ENCODE peak calls at places on chromosomes 13 and 19, in nine cellular contexts. One of them, this sample, is unnamed.

GRCh38 chr19:50036905-50037304 is 11.1 kb downstream of the ZNF473 start:
- DNase-seq in caudate nucleus: no peak
- DNase-seq in thyroid gland: no peak
- DNase-seq in RCC 7860: no peak
- DNase-seq in GOT3: no peak
- DNase-seq in skeletal muscle cell: no peak
- DNase-seq in M059J: no peak
- DNase-seq in fibroblast of mammary gland: no peak
- DNase-seq in dorsolateral prefrontal cortex: no peak
- DNase-seq in this sample: no peak

GRCh38 chr13:30422056-30422914 is at the start of gene UBE2L5:
- DNase-seq in M059J: peak
- DNase-seq in thyroid gland: peak
- DNase-seq in GOT3: no peak
- DNase-seq in dorsolateral prefrontal cortex: peak
- DNase-seq in skeletal muscle cell: no peak
- DNase-seq in fibroblast of mammary gland: peak
- DNase-seq in caudate nucleus: peak
- DNase-seq in RCC 7860: peak
- DNase-seq in this sample: peak

GRCh38 chr19:55082023-55082851 is 6.6 kb downstream of the EPS8L1 start:
- DNase-seq in fibroblast of mammary gland: peak
- DNase-seq in dorsolateral prefrontal cortex: no peak
- DNase-seq in M059J: no peak
- DNase-seq in caudate nucleus: no peak
- DNase-seq in skeletal muscle cell: no peak
- DNase-seq in RCC 7860: no peak
- DNase-seq in GOT3: no peak
- DNase-seq in thyroid gland: no peak
- DNase-seq in this sample: no peak

GRCh38 chr13:111202745-111203144 is 87.6 kb downstream of the ARHGEF7 start:
- DNase-seq in M059J: peak
- DNase-seq in RCC 7860: no peak
- DNase-seq in fibroblast of mammary gland: peak
- DNase-seq in skeletal muscle cell: peak
- DNase-seq in thyroid gland: no peak
- DNase-seq in GOT3: no peak
- DNase-seq in dorsolateral prefrontal cortex: peak
- DNase-seq in caudate nucleus: no peak
- DNase-seq in this sample: no peak

GRCh38 chr19:16001481-16002312 is 52.9 kb downstream of the OR10H4 start:
- DNase-seq in dorsolateral prefrontal cortex: no peak
- DNase-seq in RCC 7860: no peak
- DNase-seq in M059J: peak
- DNase-seq in caudate nucleus: no peak
- DNase-seq in thyroid gland: no peak
- DNase-seq in GOT3: no peak
- DNase-seq in fibroblast of mammary gland: peak
- DNase-seq in skeletal muscle cell: peak
- DNase-seq in this sample: no peak

GRCh38 chr13:110913322-110913721 is 1.5 kb downstream of the ANKRD10 start:
- DNase-seq in GOT3: no peak
- DNase-seq in RCC 7860: no peak
- DNase-seq in M059J: peak
- DNase-seq in skeletal muscle cell: no peak
- DNase-seq in fibroblast of mammary gland: peak
- DNase-seq in dorsolateral prefrontal cortex: no peak
- DNase-seq in caudate nucleus: no peak
- DNase-seq in thyroid gland: no peak
- DNase-seq in this sample: no peak

GRCh38 chr19:45476349-45476717 is 8.5 kb downstream of the FOSB start:
- DNase-seq in fibroblast of mammary gland: no peak
- DNase-seq in caudate nucleus: no peak
- DNase-seq in dorsolateral prefrontal cortex: no peak
- DNase-seq in skeletal muscle cell: no peak
- DNase-seq in GOT3: no peak
- DNase-seq in thyroid gland: no peak
- DNase-seq in RCC 7860: no peak
- DNase-seq in M059J: peak
- DNase-seq in this sample: no peak

GRCh38 chr19:57964761-57965160 is 9.6 kb downstream of the C19orf18 start:
- DNase-seq in fibroblast of mammary gland: no peak
- DNase-seq in dorsolateral prefrontal cortex: no peak
- DNase-seq in thyroid gland: no peak
- DNase-seq in GOT3: no peak
- DNase-seq in skeletal muscle cell: no peak
- DNase-seq in caudate nucleus: no peak
- DNase-seq in RCC 7860: no peak
- DNase-seq in M059J: no peak
- DNase-seq in this sample: no peak

GRCh38 chr19:45395524-45396388 is 9.1 kb downstream of the PPP1R13L start:
- DNase-seq in caudate nucleus: no peak
- DNase-seq in RCC 7860: no peak
- DNase-seq in GOT3: no peak
- DNase-seq in M059J: no peak
- DNase-seq in thyroid gland: no peak
- DNase-seq in dorsolateral prefrontal cortex: no peak
- DNase-seq in skeletal muscle cell: no peak
- DNase-seq in fibroblast of mammary gland: no peak
- DNase-seq in this sample: no peak

GRCh38 chr19:13986348-13986904 is 19.7 kb downstream of the RFX1 start:
- DNase-seq in thyroid gland: peak
- DNase-seq in GOT3: no peak
- DNase-seq in skeletal muscle cell: no peak
- DNase-seq in RCC 7860: no peak
- DNase-seq in dorsolateral prefrontal cortex: peak
- DNase-seq in M059J: no peak
- DNase-seq in caudate nucleus: no peak
- DNase-seq in fibroblast of mammary gland: peak
- DNase-seq in this sample: peak

GRCh38 chr13:91426913-91427312 is 28.5 kb downstream of the GPC5 start:
- DNase-seq in thyroid gland: no peak
- DNase-seq in GOT3: no peak
- DNase-seq in fibroblast of mammary gland: no peak
- DNase-seq in caudate nucleus: no peak
- DNase-seq in dorsolateral prefrontal cortex: no peak
- DNase-seq in skeletal muscle cell: no peak
- DNase-seq in RCC 7860: no peak
- DNase-seq in M059J: no peak
- DNase-seq in this sample: no peak

GRCh38 chr19:12574036-12574435 is 22.8 kb upstream of the ZNF564 start:
- DNase-seq in RCC 7860: no peak
- DNase-seq in caudate nucleus: no peak
- DNase-seq in fibroblast of mammary gland: no peak
- DNase-seq in skeletal muscle cell: no peak
- DNase-seq in dorsolateral prefrontal cortex: no peak
- DNase-seq in thyroid gland: no peak
- DNase-seq in GOT3: no peak
- DNase-seq in M059J: no peak
- DNase-seq in this sample: no peak

GRCh38 chr13:29411493-29411892 is 184.0 kb downstream of the SLC7A1 start:
- DNase-seq in dorsolateral prefrontal cortex: no peak
- DNase-seq in GOT3: no peak
- DNase-seq in RCC 7860: no peak
- DNase-seq in thyroid gland: no peak
- DNase-seq in M059J: peak
- DNase-seq in skeletal muscle cell: no peak
- DNase-seq in caudate nucleus: no peak
- DNase-seq in fibroblast of mammary gland: peak
- DNase-seq in this sample: no peak

GRCh38 chr13:52983836-52984235 is 44.8 kb upstream of the OLFM4 start:
- DNase-seq in dorsolateral prefrontal cortex: no peak
- DNase-seq in thyroid gland: no peak
- DNase-seq in M059J: no peak
- DNase-seq in fibroblast of mammary gland: no peak
- DNase-seq in RCC 7860: no peak
- DNase-seq in skeletal muscle cell: no peak
- DNase-seq in caudate nucleus: no peak
- DNase-seq in GOT3: no peak
- DNase-seq in this sample: no peak

GRCh38 chr13:107865643-107866006 is 349.7 kb downstream of the LIG4 start:
- DNase-seq in dorsolateral prefrontal cortex: no peak
- DNase-seq in RCC 7860: no peak
- DNase-seq in fibroblast of mammary gland: no peak
- DNase-seq in GOT3: no peak
- DNase-seq in caudate nucleus: no peak
- DNase-seq in thyroid gland: no peak
- DNase-seq in skeletal muscle cell: no peak
- DNase-seq in M059J: no peak
- DNase-seq in this sample: no peak

GRCh38 chr13:55069746-55070145 is 2041.1 kb downstream of the OLFM4 start:
- DNase-seq in M059J: no peak
- DNase-seq in fibroblast of mammary gland: no peak
- DNase-seq in thyroid gland: no peak
- DNase-seq in caudate nucleus: no peak
- DNase-seq in GOT3: no peak
- DNase-seq in dorsolateral prefrontal cortex: no peak
- DNase-seq in RCC 7860: no peak
- DNase-seq in skeletal muscle cell: no peak
- DNase-seq in this sample: no peak

GRCh38 chr13:50127726-50128291 is 112.6 kb downstream of the KCNRG start:
- DNase-seq in thyroid gland: peak
- DNase-seq in fibroblast of mammary gland: no peak
- DNase-seq in dorsolateral prefrontal cortex: no peak
- DNase-seq in RCC 7860: no peak
- DNase-seq in M059J: no peak
- DNase-seq in GOT3: no peak
- DNase-seq in skeletal muscle cell: no peak
- DNase-seq in caudate nucleus: no peak
- DNase-seq in this sample: no peak

GRCh38 chr13:33285420-33286124 is at the start of gene STARD13:
- DNase-seq in caudate nucleus: peak
- DNase-seq in fibroblast of mammary gland: peak
- DNase-seq in skeletal muscle cell: peak
- DNase-seq in M059J: peak
- DNase-seq in GOT3: peak
- DNase-seq in RCC 7860: peak
- DNase-seq in dorsolateral prefrontal cortex: peak
- DNase-seq in thyroid gland: peak
- DNase-seq in this sample: peak

GRCh38 chr13:96032717-96033116 is 20.5 kb downstream of the UGGT2 start:
- DNase-seq in RCC 7860: no peak
- DNase-seq in thyroid gland: no peak
- DNase-seq in GOT3: no peak
- DNase-seq in skeletal muscle cell: no peak
- DNase-seq in M059J: no peak
- DNase-seq in dorsolateral prefrontal cortex: no peak
- DNase-seq in caudate nucleus: no peak
- DNase-seq in fibroblast of mammary gland: no peak
- DNase-seq in this sample: no peak

GRCh38 chr19:47819841-47820244 is 1.9 kb upstream of the CRX start:
- DNase-seq in fibroblast of mammary gland: no peak
- DNase-seq in skeletal muscle cell: no peak
- DNase-seq in thyroid gland: no peak
- DNase-seq in caudate nucleus: no peak
- DNase-seq in GOT3: no peak
- DNase-seq in dorsolateral prefrontal cortex: no peak
- DNase-seq in M059J: no peak
- DNase-seq in RCC 7860: no peak
- DNase-seq in this sample: no peak

GRCh38 chr19:14346279-14346678 is 35.0 kb upstream of the ADGRE5 start:
- DNase-seq in skeletal muscle cell: no peak
- DNase-seq in RCC 7860: no peak
- DNase-seq in dorsolateral prefrontal cortex: no peak
- DNase-seq in caudate nucleus: no peak
- DNase-seq in thyroid gland: no peak
- DNase-seq in fibroblast of mammary gland: no peak
- DNase-seq in GOT3: no peak
- DNase-seq in M059J: no peak
- DNase-seq in this sample: no peak

GRCh38 chr13:79998386-79998785 is 342.5 kb downstream of the SPRY2 start:
- DNase-seq in M059J: no peak
- DNase-seq in fibroblast of mammary gland: peak
- DNase-seq in GOT3: no peak
- DNase-seq in thyroid gland: no peak
- DNase-seq in skeletal muscle cell: no peak
- DNase-seq in dorsolateral prefrontal cortex: no peak
- DNase-seq in RCC 7860: no peak
- DNase-seq in caudate nucleus: no peak
- DNase-seq in this sample: no peak

This sample was measured in hypothalamus.